ENCODE peak calls at places on chromosomes 11 and 22, in seven cellular contexts. G, L, H, N, O, B and P are unnamed samples.

GRCh38 chr11:76598426-76598839 is 72.1 kb downstream of the LRRC32 start:
- DNase-seq in L (no peak), N (peak; percentile 55), G (peak; percentile 63), B (peak; percentile 61), H (peak; percentile 51), O (no peak), P (peak; percentile 26)

GRCh38 chr22:26134654-26135330 is 34.5 kb upstream of the SEZ6L start:
- DNase-seq in H (no peak), G (peak; percentile 41), N (no peak), O (no peak), L (no peak), B (no peak), P (no peak)

GRCh38 chr22:30947163-30947820 is 21.3 kb downstream of the MORC2 start:
- DNase-seq in N (peak; percentile 23), G (no peak), B (peak; percentile 11), O (no peak), H (no peak), L (peak; percentile 21), P (peak; percentile 91)

GRCh38 chr11:12235945-12236743 is 125.8 kb downstream of the MICAL2 start:
- DNase-seq in N (peak; percentile 74), O (no peak), H (peak; percentile 85), L (no peak), G (peak; percentile 77), B (peak; percentile 78), P (peak; percentile 61)

GRCh38 chr11:3215346-3216026 is 3.1 kb downstream of the MRGPRG start:
- DNase-seq in H (no peak), G (no peak), B (no peak), L (no peak), N (no peak), O (no peak), P (no peak)

GRCh38 chr11:7892751-7893356 is 38.2 kb downstream of the OR10A6 start:
- DNase-seq in H (peak; percentile 69), O (no peak), B (peak; percentile 83), G (peak; percentile 62), L (no peak), N (peak; percentile 70), P (peak; percentile 66)

GRCh38 chr11:19849107-19849789 is 136.6 kb downstream of the NAV2 start:
- DNase-seq in H (no peak), L (no peak), G (no peak), N (peak; percentile 69), B (peak; percentile 15), O (no peak), P (no peak)

GRCh38 chr11:121932646-121933185 is 183.3 kb downstream of the BLID start:
- DNase-seq in O (no peak), N (no peak), H (no peak), B (no peak), G (no peak), L (no peak), P (no peak)

GRCh38 chr11:95415837-95416288 is 184.9 kb upstream of the SESN3 start:
- DNase-seq in B (peak; percentile 23), L (no peak), O (no peak), G (no peak), N (no peak), H (no peak), P (no peak)

GRCh38 chr11:124961972-124962609 is 8.1 kb downstream of the CCDC15 start:
- DNase-seq in O (peak; percentile 23), H (peak; percentile 84), L (no peak), G (peak; percentile 76), B (peak; percentile 91), N (peak; percentile 81), P (peak; percentile 83)

GRCh38 chr11:119368121-119369034 is 13.1 kb downstream of the USP2 start:
- DNase-seq in G (no peak), O (peak; percentile 89), B (peak; percentile 71), H (no peak), N (no peak), L (no peak), P (no peak)

GRCh38 chr22:18075101-18075730 is 2.6 kb upstream of the PEX26 start:
- DNase-seq in L (no peak), B (no peak), O (no peak), H (no peak), G (no peak), N (no peak), P (no peak)

GRCh38 chr11:117973446-117973922 is 12.7 kb upstream of the IL10RA start:
- DNase-seq in L (no peak), N (no peak), B (no peak), G (no peak), O (no peak), H (no peak), P (no peak)

GRCh38 chr11:67581469-67581868 is 2.1 kb upstream of the GSTP1 start:
- DNase-seq in B (no peak), H (no peak), O (peak; percentile 73), N (no peak), G (no peak), L (no peak), P (peak; percentile 40)

GRCh38 chr22:37416806-37417205 is 10.5 kb downstream of the ELFN2 start:
- DNase-seq in N (no peak), O (no peak), L (no peak), B (no peak), G (peak; percentile 20), H (no peak), P (no peak)

GRCh38 chr11:1835671-1836010 is 851 bp downstream of the SYT8 start:
- DNase-seq in O (no peak), G (no peak), N (no peak), H (no peak), B (no peak), L (no peak), P (no peak)

GRCh38 chr11:107017433-107018227 is 646 bp downstream of the GUCY1A2 start:
- DNase-seq in B (no peak), L (no peak), N (peak; percentile 33), G (peak; percentile 63), H (peak; percentile 61), O (no peak), P (peak; percentile 22)

GRCh38 chr11:93842461-93842860 is 8.0 kb downstream of the VSTM5 start:
- DNase-seq in O (peak; percentile 88), N (peak; percentile 52), L (no peak), G (no peak), H (peak; percentile 89), B (peak; percentile 80), P (peak; percentile 91)

GRCh38 chr11:70194792-70195791 is 8.0 kb upstream of the FADD start:
- DNase-seq in O (no peak), G (no peak), N (no peak), B (no peak), L (no peak), H (no peak), P (peak; percentile 56)

GRCh38 chr22:27474711-27475547 is 326.6 kb downstream of the MN1 start:
- DNase-seq in L (no peak), N (peak; percentile 93), O (no peak), G (no peak), B (peak; percentile 87), H (peak; percentile 92), P (peak; percentile 100)

GRCh38 chr11:61555051-61555969 is 25.6 kb downstream of the SYT7 start:
- DNase-seq in G (no peak), H (no peak), N (no peak), O (no peak), L (no peak), B (no peak), P (no peak)

DNA sequence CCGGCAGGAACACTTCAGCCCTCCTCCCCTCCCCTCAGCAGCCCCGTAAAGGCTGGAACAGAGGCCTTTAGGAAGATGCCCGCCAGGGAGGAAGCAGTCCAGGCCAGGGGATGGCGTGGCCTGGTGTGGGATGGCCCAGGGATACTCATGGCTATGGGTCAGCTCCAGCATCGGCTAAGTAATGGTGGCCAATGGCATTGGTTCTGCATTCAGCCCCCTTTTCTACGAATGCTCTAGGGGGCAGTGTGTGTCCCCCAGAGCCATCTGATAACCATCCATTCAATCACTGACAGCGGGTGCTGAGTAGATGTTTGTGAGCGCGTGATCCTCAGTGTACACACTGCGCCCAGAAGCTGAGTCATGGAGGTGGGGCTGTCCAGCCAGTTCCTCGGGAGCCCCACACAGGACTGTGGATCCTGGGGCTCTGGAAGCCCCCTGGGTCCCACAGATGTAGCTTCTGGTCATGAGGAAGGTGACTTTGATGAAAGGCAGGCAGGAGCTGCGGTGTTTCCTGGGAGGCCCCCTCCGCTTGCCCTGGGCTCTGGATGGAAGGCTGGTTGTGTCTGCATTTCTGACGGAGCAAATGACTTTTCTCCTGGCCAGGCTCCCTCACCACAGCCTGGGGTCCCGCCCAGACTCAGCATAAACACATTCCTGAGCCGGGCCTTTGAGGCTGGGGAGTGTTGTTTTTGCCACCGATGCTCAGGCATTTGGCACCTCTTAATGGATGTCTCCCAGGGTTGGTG is 46.5 kb downstream of the FBLN1 start:
- DNase-seq in G (no peak), H (peak; percentile 94), B (peak; percentile 99), O (peak; percentile 45), L (peak; percentile 52), N (peak; percentile 93), P (peak; percentile 91)
- TF ChIP-seq CTCF in G (no peak), H (peak; percentile 60), B (peak; percentile 77), O (no peak), L (peak; percentile 35), N (peak; percentile 66), P (peak; percentile 7)

GRCh38 chr11:64009234-64009633 is 23.0 kb downstream of the OTUB1 start:
- DNase-seq in H (no peak), O (no peak), B (no peak), G (no peak), N (no peak), L (no peak), P (no peak)

GRCh38 chr11:64006468-64006867 is 20.2 kb downstream of the OTUB1 start:
- DNase-seq in H (no peak), L (no peak), N (no peak), G (no peak), B (no peak), O (no peak), P (no peak)

GRCh38 chr11:64007160-64007628 is 21.0 kb downstream of the OTUB1 start:
- DNase-seq in L (no peak), H (no peak), G (no peak), B (peak; percentile 34), O (peak; percentile 27), N (peak; percentile 21), P (no peak)

GRCh38 chr11:64008283-64008931 is 22.2 kb downstream of the OTUB1 start:
- DNase-seq in G (no peak), N (no peak), H (no peak), B (no peak), O (no peak), L (no peak), P (no peak)

GRCh38 chr11:64007629-64008282 is 21.5 kb downstream of the OTUB1 start:
- DNase-seq in L (no peak), G (no peak), O (peak; percentile 70), B (peak; percentile 53), N (no peak), H (no peak), P (peak; percentile 21)
- H3K4me3 ChIP-seq in L (peak overlapping the region; percentile 81), G (no peak overlapping the region), O (peak overlapping the region; percentile 39), B (peak overlapping the region; percentile 42), N (peak overlapping the region; percentile 35), H (peak overlapping the region; percentile 20), P (peak overlapping the region; percentile 25)

DNA sequence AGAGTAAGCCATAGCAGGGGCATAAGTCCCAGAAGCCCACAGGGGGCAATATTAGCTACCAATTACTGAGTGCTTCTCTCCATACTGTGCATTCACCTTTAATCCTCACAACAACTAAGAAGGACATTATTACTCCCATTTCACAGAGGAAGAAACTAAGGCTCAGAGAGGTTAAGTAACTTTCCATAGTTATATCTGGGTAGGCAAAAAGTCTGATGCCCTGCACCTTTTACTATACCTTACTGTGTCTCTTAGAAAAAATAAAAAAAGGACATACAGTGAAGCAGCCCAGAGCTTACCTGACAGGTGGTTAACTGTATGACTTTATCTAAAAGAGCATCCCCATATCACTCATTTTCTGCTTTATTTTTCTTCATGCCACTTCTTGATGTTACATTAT is 2.6 kb downstream of the SERGEF start:
- DNase-seq in N (no peak), L (no peak), H (no peak), O (no peak), B (no peak), G (peak; percentile 6), P (no peak)
- TF ChIP-seq CTCF in N (no peak), L (no peak), H (no peak), O (no peak), B (no peak), G (no peak), P (no peak)

GRCh38 chr22:50294319-50294656 is 13.2 kb downstream of the PLXNB2 start:
- DNase-seq in B (no peak), L (no peak), N (no peak), O (no peak), G (no peak), H (no peak), P (no peak)
- H3K4me3 ChIP-seq in B (no peak overlapping the region), L (no peak overlapping the region), N (no peak overlapping the region), O (no peak overlapping the region), G (no peak overlapping the region), H (no peak overlapping the region), P (no peak overlapping the region)